ENCODE peak calls at places on chromosomes 4 and X, in ten cellular contexts. X is astrocyte of the spinal cord, D is lower lobe of right lung, W is choroid plexus epithelial cell, P is thoracic aorta, H is PC-3, J is type B pancreatic cell, K is neural crest cell, U is body of pancreas, L is heart right ventricle. E is an unnamed sample.

GRCh38 chrX:30586516-30586915 is 8.9 kb upstream of the TASL start:
- DNase-seq in X (no peak), D (no peak), W (no peak), P (no peak), H (no peak), J (no peak), K (no peak), U (no peak), L (no peak), E (no peak)

GRCh38 chrX:54891573-54891972 is 29.1 kb upstream of the TRO start:
- DNase-seq in X (peak), D (no peak), W (peak), P (no peak), H (peak), J (no peak), K (no peak), U (peak), L (no peak), E (no peak)

GRCh38 chr4:183987987-183988392 is 82.9 kb downstream of the STOX2 start:
- DNase-seq in X (peak), D (peak), W (peak), P (peak), H (peak), J (no peak), K (peak), U (peak), L (peak), E (no peak)

GRCh38 chr4:79831119-79831528 is 241.9 kb downstream of the ANTXR2 start:
- DNase-seq in X (no peak), D (no peak), W (no peak), P (no peak), H (no peak), J (no peak), K (no peak), U (no peak), L (no peak), E (no peak)

GRCh38 chr4:35965300-35965699 is 279.0 kb downstream of the ARAP2 start:
- DNase-seq in X (no peak), D (no peak), W (no peak), P (no peak), H (no peak), J (no peak), K (no peak), U (no peak), L (no peak), E (no peak)

GRCh38 chr4:56843421-56843899 is 22.0 kb upstream of the SPINK2 start:
- DNase-seq in X (no peak), D (peak), W (peak), P (no peak), H (no peak), J (no peak), K (no peak), U (peak), L (no peak), E (no peak)

GRCh38 chrX:53133400-53133799 is 39.5 kb downstream of the KANTR start:
- DNase-seq in X (no peak), D (no peak), W (no peak), P (no peak), H (no peak), J (no peak), K (no peak), U (no peak), L (no peak), E (no peak)

GRCh38 chrX:39832211-39832610 is 265.5 kb downstream of the BCOR start:
- DNase-seq in X (no peak), D (no peak), W (no peak), P (no peak), H (no peak), J (no peak), K (no peak), U (no peak), L (no peak), E (no peak)

GRCh38 chr4:17468638-17469221 is 43.2 kb downstream of the QDPR start:
- DNase-seq in X (peak), D (no peak), W (peak), P (no peak), H (peak), J (no peak), K (no peak), U (no peak), L (no peak), E (peak)

GRCh38 chr4:155954118-155954503 is 445 bp upstream of the CTSO start:
- DNase-seq in X (no peak), D (peak), W (no peak), P (no peak), H (no peak), J (no peak), K (no peak), U (no peak), L (no peak), E (no peak)

GRCh38 chrX:38341442-38341841 is 11.0 kb upstream of the OTC start:
- DNase-seq in X (no peak), D (no peak), W (no peak), P (no peak), H (no peak), J (no peak), K (no peak), U (no peak), L (no peak), E (no peak)

GRCh38 chrX:151563449-151563848 is at the start of gene PASD1:
- DNase-seq in X (no peak), D (no peak), W (no peak), P (no peak), H (no peak), J (no peak), K (no peak), U (no peak), L (no peak), E (no peak)

GRCh38 chrX:38437093-38437492 is 84.7 kb downstream of the OTC start:
- DNase-seq in X (no peak), D (no peak), W (peak), P (no peak), H (peak), J (no peak), K (no peak), U (no peak), L (no peak), E (no peak)

GRCh38 chr4:28225689-28226353 is 1365.2 kb downstream of the STIM2 start:
- DNase-seq in X (no peak), D (no peak), W (peak), P (no peak), H (no peak), J (no peak), K (no peak), U (no peak), L (no peak), E (no peak)

GRCh38 chr4:80705311-80705710 is 325.2 kb upstream of the BMP3 start:
- DNase-seq in X (peak), D (no peak), W (no peak), P (no peak), H (no peak), J (no peak), K (no peak), U (no peak), L (no peak), E (no peak)

GRCh38 chrX:73266766-73267165 is 52.1 kb upstream of the NAP1L2 start:
- DNase-seq in X (no peak), D (no peak), W (no peak), P (no peak), H (no peak), J (no peak), K (no peak), U (no peak), L (no peak), E (no peak)

GRCh38 chr4:4325321-4325720 is 35.3 kb downstream of the ZBTB49 start:
- DNase-seq in X (no peak), D (no peak), W (no peak), P (no peak), H (no peak), J (no peak), K (no peak), U (no peak), L (no peak), E (no peak)

GRCh38 chrX:40539214-40540142 is 41.3 kb upstream of the ATP6AP2 start:
- DNase-seq in X (peak), D (peak), W (peak), P (no peak), H (no peak), J (no peak), K (peak), U (no peak), L (peak), E (peak)

GRCh38 chrX:51456814-51457213 is 39.6 kb downstream of the NUDT11 start:
- DNase-seq in X (no peak), D (no peak), W (peak), P (no peak), H (peak), J (no peak), K (no peak), U (no peak), L (no peak), E (no peak)

GRCh38 chr4:55768291-55768690 is 51.3 kb upstream of the EXOC1L start:
- DNase-seq in X (peak), D (no peak), W (peak), P (no peak), H (peak), J (no peak), K (no peak), U (no peak), L (no peak), E (no peak)

GRCh38 chr4:145808021-145808650 is 128.2 kb downstream of the C4orf51 start:
- DNase-seq in X (peak), D (no peak), W (peak), P (no peak), H (peak), J (no peak), K (no peak), U (no peak), L (no peak), E (no peak)

GRCh38 chrX:295136-295535 is 14.0 kb downstream of the PLCXD1 start:
- DNase-seq in X (no peak), D (peak), W (no peak), P (no peak), H (no peak), J (no peak), K (no peak), U (no peak), L (no peak), E (no peak)

GRCh38 chr4:157048248-157048647 is 27.7 kb upstream of the GLRB start:
- DNase-seq in X (peak), D (no peak), W (peak), P (no peak), H (no peak), J (no peak), K (no peak), U (peak), L (no peak), E (no peak)

GRCh38 chr4:75653845-75654503 is 19.2 kb downstream of the G3BP2 start:
- DNase-seq in X (peak), D (no peak), W (peak), P (no peak), H (peak), J (no peak), K (no peak), U (no peak), L (no peak), E (no peak)

GRCh38 chr4:86387013-86387412 is 27.2 kb upstream of the MAPK10 start:
- DNase-seq in X (no peak), D (no peak), W (no peak), P (no peak), H (no peak), J (no peak), K (no peak), U (no peak), L (no peak), E (no peak)

GRCh38 chr4:82586055-82586454 is 24.3 kb upstream of the TMEM150C start:
- DNase-seq in X (no peak), D (no peak), W (no peak), P (no peak), H (no peak), J (no peak), K (no peak), U (no peak), L (no peak), E (no peak)

GRCh38 chrX:24396236-24396929 is 35.9 kb downstream of the SUPT20HL1 start:
- DNase-seq in X (peak), D (no peak), W (peak), P (no peak), H (peak), J (no peak), K (no peak), U (no peak), L (no peak), E (no peak)

GRCh38 chrX:119145241-119145653 is 17.6 kb upstream of the KIAA1210 start:
- DNase-seq in X (no peak), D (no peak), W (peak), P (no peak), H (peak), J (no peak), K (peak), U (no peak), L (no peak), E (peak)

GRCh38 chr4:158302076-158302866 is 92.0 kb downstream of the TMEM144 start:
- DNase-seq in X (peak), D (no peak), W (peak), P (no peak), H (peak), J (no peak), K (no peak), U (no peak), L (no peak), E (no peak)

GRCh38 chrX:70755850-70756249 is 152.7 kb downstream of the TEX11 start:
- DNase-seq in X (no peak), D (no peak), W (no peak), P (no peak), H (no peak), J (no peak), K (no peak), U (no peak), L (no peak), E (no peak)

GRCh38 chr4:56099378-56099786 is 150.6 kb downstream of the CEP135 start:
- DNase-seq in X (peak), D (no peak), W (no peak), P (no peak), H (peak), J (no peak), K (no peak), U (no peak), L (no peak), E (no peak)

GRCh38 chrX:125198546-125198945 is 121.1 kb upstream of the TEX13C start:
- DNase-seq in X (no peak), D (no peak), W (no peak), P (no peak), H (no peak), J (no peak), K (no peak), U (no peak), L (no peak), E (no peak)

GRCh38 chr4:145716200-145716599 is 36.3 kb downstream of the C4orf51 start:
- DNase-seq in X (peak), D (no peak), W (peak), P (no peak), H (peak), J (no peak), K (no peak), U (no peak), L (no peak), E (no peak)

GRCh38 chr4:13642163-13642562 is 14.6 kb upstream of the BOD1L1 start:
- DNase-seq in X (peak), D (no peak), W (peak), P (no peak), H (peak), J (no peak), K (no peak), U (no peak), L (no peak), E (no peak)

GRCh38 chr4:25769251-25769650 is 93.5 kb downstream of the SEL1L3 start:
- DNase-seq in X (no peak), D (no peak), W (peak), P (no peak), H (no peak), J (no peak), K (no peak), U (no peak), L (no peak), E (peak)

GRCh38 chrX:100975212-100975611 is 5.7 kb downstream of the ARL13A start:
- DNase-seq in X (no peak), D (no peak), W (peak), P (no peak), H (no peak), J (no peak), K (no peak), U (no peak), L (no peak), E (no peak)

GRCh38 chrX:153782324-153782723 is 1.5 kb downstream of the SRPK3 start:
- DNase-seq in X (no peak), D (no peak), W (no peak), P (no peak), H (no peak), J (no peak), K (no peak), U (no peak), L (no peak), E (no peak)
- TF ChIP-seq CTCF in X (peak), D (no peak), W (peak), P (no peak), H (peak), J (no peak), K (no peak), U (no peak), L (no peak), E (no peak)

DNA sequence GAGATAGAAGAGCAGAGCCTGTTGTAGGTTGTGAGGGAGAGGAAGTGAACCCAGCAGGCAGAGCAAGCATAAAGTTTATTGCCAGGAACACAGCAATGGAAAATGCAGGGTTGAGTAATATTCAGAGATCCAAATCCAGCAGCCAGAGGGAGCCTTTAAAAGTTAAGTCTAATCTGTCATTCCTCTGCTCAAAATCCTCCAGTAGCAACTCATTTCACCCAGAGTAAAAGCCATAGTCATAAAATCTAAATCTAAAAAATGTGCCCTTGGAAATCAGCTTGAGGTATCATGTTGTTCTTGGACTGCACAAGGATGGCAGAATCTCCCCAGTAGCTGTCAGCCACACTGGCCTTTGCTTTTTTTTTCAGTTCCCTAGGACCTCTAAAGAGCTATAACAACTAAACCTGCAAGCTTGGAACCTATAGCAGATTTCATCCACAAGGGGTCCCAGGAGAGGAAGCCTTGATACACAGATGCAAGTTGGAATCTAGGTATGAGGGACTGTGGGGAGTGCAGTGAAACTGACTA is 62.9 kb upstream of the FRAS1 start:
- DNase-seq in X (peak), D (no peak), W (peak), P (no peak), H (peak), J (no peak), K (peak), U (peak), L (no peak), E (no peak)
- TF ChIP-seq CTCF in X (peak), D (peak), W (peak), P (peak), H (peak), J (peak), K (peak), U (peak), L (peak), E (peak)

GRCh38 chrX:8179653-8180052 is 8.6 kb upstream of the VCX2 start:
- DNase-seq in X (peak), D (no peak), W (peak), P (no peak), H (peak), J (no peak), K (no peak), U (no peak), L (no peak), E (no peak)
- TF ChIP-seq CTCF in X (peak), D (peak), W (no peak), P (no peak), H (peak), J (peak), K (peak), U (no peak), L (peak), E (no peak)

DNA sequence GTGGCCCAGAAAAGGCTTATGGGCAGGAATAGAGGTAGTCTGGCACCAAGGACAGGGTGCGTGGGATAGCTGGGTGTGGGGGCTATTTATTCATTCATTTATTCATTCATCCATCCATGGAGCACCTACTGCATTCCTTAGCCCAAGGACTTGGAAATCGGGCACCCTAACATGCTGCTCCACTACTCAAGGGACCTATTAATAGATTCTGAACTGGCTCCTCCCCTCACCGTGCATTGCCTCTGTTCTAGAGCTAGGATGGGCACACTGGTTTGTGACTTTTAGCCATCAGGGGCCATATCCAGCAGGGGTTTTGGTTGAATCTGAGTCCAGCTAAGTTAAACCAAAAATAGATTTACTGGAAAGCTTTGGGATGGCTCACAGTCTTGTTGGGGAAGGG is 30.6 kb upstream of the PJA1 start:
- DNase-seq in X (no peak), D (no peak), W (no peak), P (no peak), H (no peak), J (no peak), K (no peak), U (no peak), L (no peak), E (no peak)
- TF ChIP-seq CTCF in X (no peak), D (no peak), W (no peak), P (no peak), H (no peak), J (no peak), K (no peak), U (no peak), L (no peak), E (no peak)

DNA sequence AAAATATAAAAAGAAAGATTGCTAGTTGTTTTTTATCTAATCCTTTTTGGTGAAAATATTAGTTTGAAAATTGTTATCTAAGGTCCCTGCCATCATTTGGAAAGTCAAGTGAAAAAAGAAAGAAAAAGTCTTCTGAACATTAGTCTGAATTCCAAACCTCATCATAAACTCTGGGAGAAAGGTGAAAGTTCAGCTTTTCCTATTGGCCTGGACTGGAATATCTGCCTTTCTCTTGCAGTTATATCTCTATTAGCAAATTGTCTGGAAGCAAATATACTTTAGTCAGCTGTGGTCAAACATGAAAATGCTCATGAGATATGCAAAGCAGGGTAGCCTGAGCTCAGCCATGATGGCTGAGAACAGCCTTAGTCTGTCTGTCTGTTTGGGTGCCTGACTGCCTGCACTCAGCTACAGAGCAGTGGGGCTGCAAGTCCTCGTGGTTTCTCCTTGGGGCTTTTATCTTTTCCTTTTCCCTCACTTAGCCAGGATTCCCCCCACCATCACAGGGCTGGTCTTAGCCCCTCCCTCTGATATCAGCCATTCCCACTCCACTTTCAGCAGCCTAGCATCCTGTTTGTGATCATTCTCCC is 19.5 kb upstream of the PGRMC2 start:
- DNase-seq in X (no peak), D (no peak), W (no peak), P (no peak), H (no peak), J (no peak), K (no peak), U (peak), L (no peak), E (no peak)
- TF ChIP-seq CTCF in X (no peak), D (no peak), W (no peak), P (no peak), H (no peak), J (no peak), K (no peak), U (no peak), L (no peak), E (no peak)

DNA sequence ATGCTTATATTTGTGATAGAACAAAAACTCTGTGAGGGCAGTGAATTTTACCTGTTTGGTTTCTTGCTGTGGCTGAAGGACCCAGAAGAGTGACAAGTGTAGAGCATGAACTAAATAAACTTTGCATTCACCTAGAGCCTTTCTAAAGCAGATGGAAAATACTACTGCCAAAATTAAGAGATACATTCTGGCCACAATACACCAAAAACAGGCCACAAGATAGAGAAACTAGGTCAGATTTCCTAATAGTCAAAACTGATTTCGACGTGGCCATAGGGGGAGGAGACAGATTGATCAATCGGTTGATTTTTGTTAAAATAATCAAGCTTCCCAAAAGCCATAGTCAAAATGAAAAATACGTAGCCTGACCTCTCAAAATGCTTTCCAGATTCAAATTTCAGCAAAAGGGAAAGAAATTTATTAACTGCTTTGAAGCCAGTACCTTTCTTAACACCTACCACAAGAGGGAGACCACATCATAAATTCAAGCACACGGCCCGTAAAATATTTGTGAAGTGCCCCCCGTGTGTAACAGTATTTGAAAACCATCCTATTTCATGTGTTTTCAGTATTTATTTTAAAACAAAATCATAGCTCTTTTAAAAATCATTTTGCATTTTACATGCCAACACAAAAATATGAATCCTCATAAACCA is 132.4 kb downstream of the CORIN start:
- DNase-seq in X (peak), D (no peak), W (peak), P (no peak), H (peak), J (no peak), K (no peak), U (no peak), L (no peak), E (no peak)
- TF ChIP-seq CTCF in X (peak), D (peak), W (peak), P (no peak), H (peak), J (peak), K (peak), U (no peak), L (peak), E (peak)

GRCh38 chr4:1452431-1453051 is 46.3 kb upstream of the NKX1-1 start:
- DNase-seq in X (no peak), D (no peak), W (no peak), P (no peak), H (no peak), J (no peak), K (no peak), U (no peak), L (no peak), E (no peak)
- TF ChIP-seq CTCF in X (no peak), D (no peak), W (no peak), P (no peak), H (no peak), J (no peak), K (no peak), U (no peak), L (no peak), E (no peak)

E was measured in glutamatergic neuron.